ENCODE peak calls at places on chromosomes 1 and 21, in five cellular contexts. One of them, this sample, is unnamed.

GRCh38 chr1:201137579-201138310 is 10.8 kb upstream of the ASCL5 start:
- DNase-seq in SK-N-SH: no peak
- DNase-seq in hepatocyte: peak; percentile 69
- DNase-seq in OCI-LY7: no peak
- DNase-seq in GM23248: peak; percentile 97
- DNase-seq in this sample: no peak

GRCh38 chr1:109255673-109256072 is 6.3 kb downstream of the CELSR2 start:
- DNase-seq in OCI-LY7: no peak
- DNase-seq in SK-N-SH: no peak
- DNase-seq in GM23248: no peak
- DNase-seq in hepatocyte: no peak
- DNase-seq in this sample: no peak

GRCh38 chr1:5110508-5110907 is 456.1 kb downstream of the AJAP1 start:
- DNase-seq in GM23248: no peak
- DNase-seq in hepatocyte: no peak
- DNase-seq in OCI-LY7: no peak
- DNase-seq in SK-N-SH: no peak
- DNase-seq in this sample: no peak

GRCh38 chr1:158117854-158118691 is 62.6 kb upstream of the CD1D start:
- DNase-seq in OCI-LY7: peak; percentile 77
- DNase-seq in GM23248: peak; percentile 70
- DNase-seq in hepatocyte: peak; percentile 80
- DNase-seq in SK-N-SH: peak; percentile 47
- DNase-seq in this sample: peak; percentile 77

GRCh38 chr1:59333626-59334277 is 36.9 kb downstream of the FGGY start:
- DNase-seq in GM23248: no peak
- DNase-seq in OCI-LY7: no peak
- DNase-seq in SK-N-SH: no peak
- DNase-seq in hepatocyte: no peak
- DNase-seq in this sample: no peak

GRCh38 chr1:145892486-145893087 is 6.9 kb upstream of the ANKRD35 start:
- DNase-seq in hepatocyte: peak; percentile 45
- DNase-seq in OCI-LY7: no peak
- DNase-seq in SK-N-SH: no peak
- DNase-seq in GM23248: peak; percentile 28
- DNase-seq in this sample: no peak

GRCh38 chr1:226632169-226632884 is 83.8 kb downstream of the STUM start:
- DNase-seq in OCI-LY7: no peak
- DNase-seq in SK-N-SH: no peak
- DNase-seq in GM23248: no peak
- DNase-seq in hepatocyte: no peak
- DNase-seq in this sample: no peak

GRCh38 chr1:206495493-206496046 is 11.8 kb upstream of the RASSF5 start:
- DNase-seq in SK-N-SH: no peak
- DNase-seq in OCI-LY7: peak; percentile 23
- DNase-seq in hepatocyte: no peak
- DNase-seq in GM23248: no peak
- DNase-seq in this sample: no peak

GRCh38 chr1:230068952-230069684 is 2.1 kb downstream of the GALNT2 start:
- DNase-seq in OCI-LY7: peak; percentile 19
- DNase-seq in SK-N-SH: peak; percentile 27
- DNase-seq in GM23248: peak; percentile 50
- DNase-seq in hepatocyte: peak; percentile 19
- DNase-seq in this sample: peak; percentile 50

GRCh38 chr21:16569679-16570078 is 839.9 kb downstream of the USP25 start:
- DNase-seq in OCI-LY7: no peak
- DNase-seq in GM23248: peak; percentile 26
- DNase-seq in hepatocyte: no peak
- DNase-seq in SK-N-SH: no peak
- DNase-seq in this sample: no peak

GRCh38 chr1:17904290-17904689 is 149.2 kb downstream of the ACTL8 start:
- DNase-seq in GM23248: no peak
- DNase-seq in SK-N-SH: no peak
- DNase-seq in OCI-LY7: no peak
- DNase-seq in hepatocyte: no peak
- DNase-seq in this sample: no peak

GRCh38 chr1:193019442-193020026 is 39.6 kb downstream of the UCHL5 start:
- DNase-seq in SK-N-SH: peak; percentile 9
- DNase-seq in hepatocyte: peak; percentile 69
- DNase-seq in OCI-LY7: peak; percentile 60
- DNase-seq in GM23248: peak; percentile 65
- DNase-seq in this sample: peak; percentile 61

GRCh38 chr1:234135501-234135900 is 231.0 kb downstream of the SLC35F3 start:
- DNase-seq in SK-N-SH: no peak
- DNase-seq in OCI-LY7: no peak
- DNase-seq in hepatocyte: no peak
- DNase-seq in GM23248: no peak
- DNase-seq in this sample: no peak

GRCh38 chr1:21468597-21468996 is 28.7 kb downstream of the NBPF3 start:
- DNase-seq in hepatocyte: peak; percentile 26
- DNase-seq in SK-N-SH: no peak
- DNase-seq in GM23248: peak; percentile 55
- DNase-seq in OCI-LY7: peak; percentile 29
- DNase-seq in this sample: peak; percentile 59

GRCh38 chr1:34166191-34167090 is 1.4 kb upstream of the CSMD2 start:
- DNase-seq in GM23248: peak; percentile 48
- DNase-seq in SK-N-SH: peak; percentile 40
- DNase-seq in hepatocyte: no peak
- DNase-seq in OCI-LY7: no peak
- DNase-seq in this sample: peak; percentile 75

GRCh38 chr1:27098447-27099153 is 56.3 kb downstream of the SLC9A1 start:
- DNase-seq in GM23248: peak; percentile 56
- DNase-seq in OCI-LY7: no peak
- DNase-seq in hepatocyte: no peak
- DNase-seq in SK-N-SH: no peak
- DNase-seq in this sample: no peak

GRCh38 chr21:46229133-46229922 is 754 bp upstream of the LSS start:
- DNase-seq in SK-N-SH: peak; percentile 86
- DNase-seq in GM23248: no peak
- DNase-seq in OCI-LY7: no peak
- DNase-seq in hepatocyte: peak; percentile 75
- DNase-seq in this sample: no peak

GRCh38 chr1:180851995-180852887 is 60.5 kb upstream of the KIAA1614 start:
- DNase-seq in SK-N-SH: no peak
- DNase-seq in OCI-LY7: peak; percentile 19
- DNase-seq in hepatocyte: no peak
- DNase-seq in GM23248: no peak
- DNase-seq in this sample: no peak

GRCh38 chr21:39025198-39025597 is 158.1 kb downstream of the PSMG1 start:
- DNase-seq in hepatocyte: no peak
- DNase-seq in OCI-LY7: no peak
- DNase-seq in GM23248: no peak
- DNase-seq in SK-N-SH: no peak
- DNase-seq in this sample: no peak
- TF ChIP-seq EZH2phosphoT487 in hepatocyte: no peak
- TF ChIP-seq EZH2phosphoT487 in OCI-LY7: no peak
- TF ChIP-seq EZH2phosphoT487 in GM23248: no peak
- TF ChIP-seq EZH2phosphoT487 in SK-N-SH: no peak
- TF ChIP-seq EZH2phosphoT487 in this sample: no peak

DNA sequence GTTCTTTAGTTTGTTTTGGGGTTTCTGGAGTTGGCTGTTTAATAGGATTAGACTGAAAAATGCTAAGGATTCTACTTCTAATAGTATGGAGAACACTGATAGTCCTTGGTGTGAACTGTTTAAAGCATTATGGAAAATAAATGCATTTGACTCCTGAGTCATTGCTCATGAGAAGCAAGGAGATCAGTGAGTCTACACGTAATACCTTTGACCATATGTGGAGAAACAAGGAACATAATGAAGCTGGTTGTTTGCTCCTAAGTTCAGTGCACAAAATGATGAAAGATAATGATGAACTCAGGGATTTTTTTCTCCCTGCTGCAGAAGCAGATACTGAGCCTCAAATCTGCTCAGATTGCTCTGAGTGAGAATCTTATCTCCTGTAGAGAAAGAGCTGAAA is 158.9 kb upstream of the COL11A1 start:
- DNase-seq in SK-N-SH: no peak
- DNase-seq in GM23248: peak; percentile 48
- DNase-seq in hepatocyte: no peak
- DNase-seq in OCI-LY7: no peak
- DNase-seq in this sample: no peak
- TF ChIP-seq EZH2phosphoT487 in SK-N-SH: no peak
- TF ChIP-seq EZH2phosphoT487 in GM23248: no peak
- TF ChIP-seq EZH2phosphoT487 in hepatocyte: no peak
- TF ChIP-seq EZH2phosphoT487 in OCI-LY7: no peak
- TF ChIP-seq EZH2phosphoT487 in this sample: no peak

GRCh38 chr21:15506086-15506485 is 223.7 kb upstream of the USP25 start:
- DNase-seq in OCI-LY7: no peak
- DNase-seq in SK-N-SH: no peak
- DNase-seq in hepatocyte: no peak
- DNase-seq in GM23248: no peak
- DNase-seq in this sample: no peak
- TF ChIP-seq EZH2phosphoT487 in OCI-LY7: no peak
- TF ChIP-seq EZH2phosphoT487 in SK-N-SH: no peak
- TF ChIP-seq EZH2phosphoT487 in hepatocyte: no peak
- TF ChIP-seq EZH2phosphoT487 in GM23248: no peak
- TF ChIP-seq EZH2phosphoT487 in this sample: no peak

DNA sequence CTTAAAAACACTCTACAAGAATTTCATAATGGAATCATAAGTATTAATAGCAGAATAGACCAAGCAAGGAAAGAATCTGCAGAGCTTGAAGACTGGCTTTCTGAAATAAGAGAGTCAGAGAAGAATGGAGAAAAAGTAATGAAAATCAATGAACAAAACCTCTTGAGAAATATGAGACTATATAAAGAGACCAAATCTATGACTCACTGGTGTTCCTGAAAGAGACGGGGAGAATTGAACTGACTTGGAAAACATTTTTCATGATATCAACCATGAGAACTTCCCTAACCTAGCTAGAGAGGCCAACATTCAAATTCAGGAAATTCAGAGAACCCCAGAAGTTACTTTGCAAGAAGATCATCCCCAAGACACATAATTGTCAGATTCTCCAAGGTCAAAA is 85.6 kb downstream of the GDAP2 start:
- DNase-seq in GM23248: no peak
- DNase-seq in OCI-LY7: no peak
- DNase-seq in SK-N-SH: no peak
- DNase-seq in hepatocyte: no peak
- DNase-seq in this sample: no peak
- TF ChIP-seq EZH2phosphoT487 in GM23248: no peak
- TF ChIP-seq EZH2phosphoT487 in OCI-LY7: no peak
- TF ChIP-seq EZH2phosphoT487 in SK-N-SH: no peak
- TF ChIP-seq EZH2phosphoT487 in hepatocyte: no peak
- TF ChIP-seq EZH2phosphoT487 in this sample: no peak

GRCh38 chr1:235739631-235740030 is 90.0 kb upstream of the GNG4 start:
- DNase-seq in OCI-LY7: no peak
- DNase-seq in hepatocyte: no peak
- DNase-seq in GM23248: peak; percentile 18
- DNase-seq in SK-N-SH: no peak
- DNase-seq in this sample: no peak

GRCh38 chr1:235742914-235743599 is 93.5 kb upstream of the GNG4 start:
- DNase-seq in SK-N-SH: no peak
- DNase-seq in hepatocyte: no peak
- DNase-seq in OCI-LY7: no peak
- DNase-seq in GM23248: no peak
- DNase-seq in this sample: no peak

GRCh38 chr1:235739124-235739523 is 89.5 kb upstream of the GNG4 start:
- DNase-seq in GM23248: peak; percentile 52
- DNase-seq in hepatocyte: no peak
- DNase-seq in OCI-LY7: no peak
- DNase-seq in SK-N-SH: no peak
- DNase-seq in this sample: no peak

GRCh38 chr1:235737751-235738150 is 88.2 kb upstream of the GNG4 start:
- DNase-seq in GM23248: no peak
- DNase-seq in hepatocyte: no peak
- DNase-seq in OCI-LY7: no peak
- DNase-seq in SK-N-SH: no peak
- DNase-seq in this sample: no peak

GRCh38 chr1:235741294-235741693 is 91.7 kb upstream of the GNG4 start:
- DNase-seq in hepatocyte: peak; percentile 14
- DNase-seq in SK-N-SH: no peak
- DNase-seq in GM23248: peak; percentile 79
- DNase-seq in OCI-LY7: no peak
- DNase-seq in this sample: no peak
- TF ChIP-seq EZH2phosphoT487 in hepatocyte: no peak
- TF ChIP-seq EZH2phosphoT487 in SK-N-SH: no peak
- TF ChIP-seq EZH2phosphoT487 in GM23248: no peak
- TF ChIP-seq EZH2phosphoT487 in OCI-LY7: no peak
- TF ChIP-seq EZH2phosphoT487 in this sample: no peak

GRCh38 chr1:177884499-177885021 is 85.3 kb downstream of the SEC16B start:
- DNase-seq in GM23248: peak; percentile 46
- DNase-seq in OCI-LY7: no peak
- DNase-seq in SK-N-SH: no peak
- DNase-seq in hepatocyte: no peak
- DNase-seq in this sample: no peak
- TF ChIP-seq EZH2phosphoT487 in GM23248: no peak
- TF ChIP-seq EZH2phosphoT487 in OCI-LY7: no peak
- TF ChIP-seq EZH2phosphoT487 in SK-N-SH: no peak
- TF ChIP-seq EZH2phosphoT487 in hepatocyte: no peak
- TF ChIP-seq EZH2phosphoT487 in this sample: no peak

GRCh38 chr1:77683836-77684148 is 1.3 kb upstream of the ZZZ3 start:
- DNase-seq in GM23248: no peak
- DNase-seq in SK-N-SH: no peak
- DNase-seq in hepatocyte: no peak
- DNase-seq in OCI-LY7: no peak
- DNase-seq in this sample: no peak

GRCh38 chr1:77683142-77683835 is 831 bp upstream of the ZZZ3 start:
- DNase-seq in GM23248: peak; percentile 96
- DNase-seq in SK-N-SH: peak; percentile 92
- DNase-seq in OCI-LY7: peak; percentile 95
- DNase-seq in hepatocyte: peak; percentile 97
- DNase-seq in this sample: peak; percentile 97

GRCh38 chr1:77687519-77687906 is 5.1 kb upstream of the ZZZ3 start:
- DNase-seq in GM23248: peak; percentile 46
- DNase-seq in hepatocyte: peak; percentile 65
- DNase-seq in OCI-LY7: peak; percentile 43
- DNase-seq in SK-N-SH: no peak
- DNase-seq in this sample: peak; percentile 86

GRCh38 chr1:77688939-77689338 is 6.5 kb upstream of the ZZZ3 start:
- DNase-seq in SK-N-SH: no peak
- DNase-seq in OCI-LY7: no peak
- DNase-seq in hepatocyte: no peak
- DNase-seq in GM23248: no peak
- DNase-seq in this sample: no peak

DNA sequence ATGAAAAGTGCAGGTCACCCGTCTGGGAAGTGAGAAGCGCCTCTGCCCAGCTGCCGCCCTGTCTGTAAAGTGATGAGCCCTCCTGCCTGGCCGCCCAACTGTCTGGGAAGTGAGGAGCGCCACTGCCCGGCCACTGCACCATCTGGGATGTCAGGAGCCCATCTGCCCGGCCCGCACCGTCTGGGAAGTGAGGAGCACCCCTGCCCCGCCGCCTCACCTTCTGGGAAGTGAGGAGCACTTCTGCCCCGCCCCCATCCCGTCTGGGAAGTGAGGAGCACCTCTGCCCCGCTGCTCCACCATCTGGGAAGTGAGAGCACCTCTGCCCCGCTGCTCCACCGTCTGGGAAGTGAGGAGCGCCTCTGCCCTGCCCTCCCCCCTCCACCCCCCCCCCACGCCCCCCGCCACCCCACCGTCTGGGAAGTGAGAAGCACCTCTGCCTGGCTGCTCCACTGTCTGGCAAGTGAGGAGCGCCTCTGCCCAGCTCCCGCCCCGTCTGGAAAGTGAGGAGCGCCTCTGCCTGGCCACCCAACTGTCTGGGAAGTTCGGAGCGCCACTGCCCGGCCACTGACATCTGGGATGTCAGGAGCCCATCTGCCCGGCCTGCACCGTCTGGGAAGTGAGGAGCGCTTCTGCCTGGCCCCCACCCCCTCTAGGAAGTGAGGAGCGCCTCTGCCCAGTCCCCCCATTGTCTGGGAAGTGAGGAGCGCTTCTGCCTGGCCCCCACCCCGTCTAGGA is 4.5 kb upstream of the ZZZ3 start:
- DNase-seq in OCI-LY7: no peak
- DNase-seq in GM23248: no peak
- DNase-seq in SK-N-SH: no peak
- DNase-seq in hepatocyte: peak; percentile 16
- DNase-seq in this sample: peak; percentile 37
- TF ChIP-seq EZH2phosphoT487 in OCI-LY7: no peak
- TF ChIP-seq EZH2phosphoT487 in GM23248: no peak
- TF ChIP-seq EZH2phosphoT487 in SK-N-SH: no peak
- TF ChIP-seq EZH2phosphoT487 in hepatocyte: no peak
- TF ChIP-seq EZH2phosphoT487 in this sample: no peak

This sample was measured in neural progenitor cell.